ENCODE peak calls at places on chromosomes 13 and 19, in six cellular contexts. Q is fibroblast of the aortic adventitia, E is lower lobe of right lung, A is tibial artery, D is breast epithelium, Y is WTC11. B is an unnamed sample.

GRCh38 chr19:18292460-18292809 is 11.0 kb upstream of the JUND start:
- DNase-seq in Q (no peak), E (no peak), A (no peak), D (peak), Y (peak), B (no peak)

GRCh38 chr13:42740753-42741152 is 40.6 kb upstream of the FAM216B start:
- DNase-seq in Q (no peak), E (peak), A (no peak), D (no peak), Y (no peak), B (peak)

GRCh38 chr19:17337675-17338439 is 504 bp downstream of the GTPBP3 start:
- DNase-seq in Q (no peak), E (no peak), A (no peak), D (no peak), Y (peak), B (no peak)

GRCh38 chr13:22235285-22235949 is 564.5 kb downstream of the FGF9 start:
- DNase-seq in Q (no peak), E (no peak), A (no peak), D (peak), Y (no peak), B (no peak)

GRCh38 chr13:79171131-79172061 is 234.7 kb downstream of the RBM26 start:
- DNase-seq in Q (no peak), E (no peak), A (no peak), D (no peak), Y (no peak), B (no peak)

GRCh38 chr13:27379694-27380596 is 44.5 kb upstream of the GTF3A start:
- DNase-seq in Q (peak), E (no peak), A (peak), D (peak), Y (peak), B (peak)

GRCh38 chr19:8004723-8005513 is 523 bp downstream of the ELAVL1 start:
- DNase-seq in Q (peak), E (no peak), A (no peak), D (no peak), Y (no peak), B (peak)

GRCh38 chr13:61252213-61252612 is 163.4 kb downstream of the PCDH20 start:
- DNase-seq in Q (no peak), E (no peak), A (no peak), D (no peak), Y (no peak), B (no peak)

GRCh38 chr13:106372199-106373160 is 163.0 kb downstream of the EFNB2 start:
- DNase-seq in Q (peak), E (no peak), A (no peak), D (no peak), Y (no peak), B (no peak)

GRCh38 chr13:19862511-19863313 is 737 bp downstream of the ZMYM5 start:
- DNase-seq in Q (peak), E (peak), A (peak), D (no peak), Y (peak), B (peak)

GRCh38 chr19:31397308-31397707 is 48.1 kb upstream of the TSHZ3 start:
- DNase-seq in Q (no peak), E (no peak), A (no peak), D (no peak), Y (no peak), B (no peak)

GRCh38 chr19:47497073-47497766 is 13.2 kb upstream of the KPTN start:
- DNase-seq in Q (no peak), E (no peak), A (no peak), D (no peak), Y (no peak), B (no peak)

GRCh38 chr13:45242070-45242469 is 41.2 kb upstream of the KCTD4 start:
- DNase-seq in Q (peak), E (no peak), A (no peak), D (no peak), Y (no peak), B (no peak)

GRCh38 chr13:46168341-46168740 is 13.6 kb downstream of the LCP1 start:
- DNase-seq in Q (no peak), E (peak), A (no peak), D (peak), Y (no peak), B (peak)

GRCh38 chr19:16600824-16601223 is 27.2 kb downstream of the MED26 start:
- DNase-seq in Q (no peak), E (no peak), A (no peak), D (no peak), Y (no peak), B (no peak)

GRCh38 chr19:10305139-10305806 is 4.3 kb downstream of the ZGLP1 start:
- DNase-seq in Q (no peak), E (peak), A (no peak), D (no peak), Y (no peak), B (no peak)

GRCh38 chr19:46404884-46405658 is 8.3 kb downstream of the CCDC8 start:
- DNase-seq in Q (peak), E (peak), A (no peak), D (peak), Y (peak), B (peak)

GRCh38 chr19:9037415-9038062 is 27.3 kb upstream of the MUC16 start:
- DNase-seq in Q (no peak), E (no peak), A (no peak), D (no peak), Y (no peak), B (no peak)

GRCh38 chr13:27359203-27359821 is 65.1 kb upstream of the GTF3A start:
- DNase-seq in Q (peak), E (peak), A (peak), D (peak), Y (peak), B (peak)

GRCh38 chr19:14408641-14409120 is 10.5 kb downstream of the DDX39A start:
- DNase-seq in Q (peak), E (no peak), A (no peak), D (no peak), Y (no peak), B (no peak)

GRCh38 chr19:42683917-42684513 is 56.3 kb downstream of the PSG3 start:
- DNase-seq in Q (peak), E (no peak), A (no peak), D (no peak), Y (peak), B (no peak)

GRCh38 chr19:5046339-5047039 is 77.6 kb downstream of the KDM4B start:
- DNase-seq in Q (no peak), E (peak), A (peak), D (peak), Y (no peak), B (no peak)

GRCh38 chr19:33698576-33699435 is 77.1 kb downstream of the CHST8 start:
- DNase-seq in Q (no peak), E (no peak), A (no peak), D (no peak), Y (no peak), B (no peak)

GRCh38 chr13:77333521-77334083 is 6.7 kb upstream of the MYCBP2 start:
- DNase-seq in Q (no peak), E (peak), A (no peak), D (no peak), Y (no peak), B (no peak)

DNA sequence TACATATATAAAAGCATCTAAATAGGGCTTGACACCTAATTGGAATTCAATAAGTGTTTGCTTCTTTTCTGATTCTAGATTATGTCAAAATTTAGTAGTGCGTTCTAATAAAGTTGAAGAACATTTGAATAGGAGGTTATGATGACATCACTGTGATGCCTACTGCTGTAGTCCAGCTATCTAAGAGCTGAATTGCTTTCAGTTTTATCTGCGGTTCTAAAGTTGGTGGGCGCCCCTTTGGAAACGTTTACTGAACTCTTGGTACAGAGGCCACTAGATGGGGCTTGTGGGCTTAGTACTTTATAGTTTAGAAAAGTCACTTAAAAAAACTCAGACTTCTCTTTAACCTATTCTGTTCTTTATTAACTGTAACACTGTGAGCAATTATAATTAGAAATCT is 776.9 kb downstream of the GPC5 start:
- DNase-seq in Q (peak), E (no peak), A (no peak), D (no peak), Y (peak), B (no peak)
- TF ChIP-seq CTCF in Q (peak), E (peak), A (peak), D (no peak), Y (no peak), B (peak)

DNA sequence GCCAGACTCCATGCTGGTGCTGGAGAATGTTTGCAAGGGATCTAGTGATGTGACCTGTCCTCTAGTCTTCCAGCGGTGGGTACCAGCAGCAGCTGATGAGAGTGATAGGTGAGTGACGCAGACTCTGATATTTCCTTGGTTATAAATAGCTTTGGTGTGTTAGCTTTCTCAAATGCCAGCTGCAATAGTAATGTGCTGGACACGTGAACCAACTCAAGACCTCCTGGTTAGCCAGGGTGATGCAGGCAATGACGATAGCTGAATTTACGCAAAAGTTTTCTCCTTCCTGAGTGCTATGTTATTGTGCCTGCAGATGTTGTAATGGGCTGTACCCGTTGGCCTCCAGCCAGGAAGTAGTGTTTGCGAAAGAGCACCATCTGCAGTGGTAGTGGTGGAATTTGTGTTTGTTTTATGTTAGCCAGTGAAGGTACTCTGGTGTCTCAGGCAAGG is 129.5 kb downstream of the CYSLTR2 start:
- DNase-seq in Q (peak), E (peak), A (peak), D (peak), Y (no peak), B (no peak)
- TF ChIP-seq CTCF in Q (peak), E (no peak), A (no peak), D (no peak), Y (no peak), B (no peak)

GRCh38 chr13:93180376-93180966 is 46.1 kb upstream of the GPC6 start:
- DNase-seq in Q (peak), E (no peak), A (no peak), D (no peak), Y (no peak), B (no peak)

GRCh38 chr13:93182406-93182805 is 44.2 kb upstream of the GPC6 start:
- DNase-seq in Q (no peak), E (no peak), A (no peak), D (no peak), Y (no peak), B (no peak)

GRCh38 chr13:93183302-93183701 is 43.3 kb upstream of the GPC6 start:
- DNase-seq in Q (no peak), E (no peak), A (no peak), D (no peak), Y (peak), B (no peak)
- TF ChIP-seq CTCF in Q (no peak), E (no peak), A (no peak), D (no peak), Y (no peak), B (no peak)

GRCh38 chr19:43773725-43774102 is 7.1 kb downstream of the KCNN4 start:
- DNase-seq in Q (no peak), E (no peak), A (no peak), D (no peak), Y (peak), B (no peak)

GRCh38 chr19:43775299-43775890 is 5.4 kb downstream of the KCNN4 start:
- DNase-seq in Q (no peak), E (no peak), A (no peak), D (no peak), Y (no peak), B (no peak)

GRCh38 chr19:43776285-43776684 is 4.5 kb downstream of the KCNN4 start:
- DNase-seq in Q (no peak), E (no peak), A (no peak), D (no peak), Y (no peak), B (no peak)

GRCh38 chr19:43777163-43777700 is 3.5 kb downstream of the KCNN4 start:
- DNase-seq in Q (no peak), E (no peak), A (no peak), D (no peak), Y (no peak), B (no peak)

DNA sequence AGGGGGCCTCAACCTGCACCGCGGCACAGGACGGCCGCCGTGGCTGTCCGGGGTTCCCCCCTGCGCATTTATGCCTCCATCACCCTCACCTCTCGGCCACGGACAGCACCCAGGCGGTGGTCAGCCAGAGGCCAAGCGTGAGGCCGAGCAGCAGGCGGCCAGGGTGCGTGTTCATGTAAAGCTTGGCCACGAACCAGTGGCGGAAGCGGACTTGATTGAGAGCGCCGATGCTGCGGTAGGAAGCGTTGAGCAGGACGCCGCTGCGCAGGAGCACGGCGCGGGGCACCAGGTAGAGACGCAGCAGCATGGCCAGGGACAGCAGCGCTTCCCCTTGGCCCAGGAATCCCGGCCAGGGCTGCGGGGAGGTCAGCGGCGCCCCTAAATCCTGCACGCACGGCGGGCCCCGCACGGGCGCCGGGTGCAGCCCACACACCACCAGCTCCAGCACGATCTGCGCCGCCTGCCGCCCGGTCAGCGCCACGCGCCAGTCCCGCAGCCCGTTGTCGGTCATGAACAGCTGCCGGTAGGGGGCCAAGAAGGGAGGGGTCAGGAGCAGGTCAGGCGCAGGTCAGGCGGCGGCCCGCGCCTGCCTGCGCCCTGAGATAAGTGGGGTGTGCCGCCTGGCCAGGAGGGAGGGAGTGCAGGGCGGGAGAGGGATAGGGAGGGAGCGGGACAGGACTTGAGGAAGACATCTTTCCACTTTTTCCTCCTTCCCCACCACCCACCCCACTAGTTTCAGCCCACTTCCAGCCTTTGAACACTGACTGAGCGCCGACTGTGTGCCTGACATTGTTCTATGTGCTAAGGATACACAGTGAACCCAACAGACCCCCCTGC is 6.5 kb downstream of the KCNN4 start:
- DNase-seq in Q (peak), E (peak), A (peak), D (no peak), Y (peak), B (peak)
- TF ChIP-seq CTCF in Q (peak), E (peak), A (peak), D (no peak), Y (peak), B (peak)

DNA sequence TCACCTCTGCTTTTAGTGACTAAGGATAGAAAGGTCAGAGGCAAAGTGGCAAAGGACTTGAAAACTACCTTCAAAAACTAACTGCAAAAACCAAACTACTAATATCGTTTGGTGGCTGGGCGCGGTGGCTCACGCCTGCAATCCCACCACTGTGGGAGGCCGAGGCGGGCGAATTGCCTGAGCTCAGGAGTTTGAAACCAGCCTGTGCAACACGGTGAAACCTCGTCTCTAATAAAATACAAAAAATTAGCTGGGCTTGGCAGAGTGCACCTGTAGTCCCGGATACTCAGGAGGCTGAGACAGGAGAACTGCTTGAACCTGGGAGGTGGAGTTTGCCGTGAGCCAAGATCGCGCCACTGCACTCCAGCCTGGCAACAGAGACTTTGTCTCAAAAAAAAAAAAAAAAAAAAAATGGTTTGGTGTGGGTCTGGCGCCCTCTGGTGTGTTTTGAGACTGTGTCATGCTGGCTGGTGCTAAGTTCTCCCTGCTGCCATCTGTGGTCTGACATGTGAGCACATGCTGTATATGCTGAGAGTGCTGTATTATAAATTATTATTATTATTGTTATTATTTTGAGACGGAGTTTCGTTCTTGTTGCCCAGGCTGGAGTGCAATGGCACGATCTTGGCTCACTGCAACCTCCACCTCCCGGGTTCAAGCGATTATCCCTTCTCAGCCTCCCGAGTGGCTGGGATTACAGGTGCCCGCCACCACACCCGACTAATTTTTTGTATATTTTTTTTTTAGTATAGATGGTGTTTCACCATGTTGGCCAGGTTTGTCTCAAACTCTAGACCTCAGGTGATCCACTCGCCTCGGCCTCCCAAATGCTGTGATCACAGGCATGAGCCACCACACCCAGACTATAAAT is 36.0 kb upstream of the RNF17 start:
- DNase-seq in Q (peak), E (peak), A (peak), D (peak), Y (peak), B (no peak)
- TF ChIP-seq CTCF in Q (peak), E (peak), A (peak), D (peak), Y (peak), B (peak)

GRCh38 chr19:629961-630714 is 3.2 kb downstream of the POLRMT start:
- DNase-seq in Q (no peak), E (no peak), A (no peak), D (no peak), Y (no peak), B (no peak)
- TF ChIP-seq CTCF in Q (no peak), E (no peak), A (no peak), D (no peak), Y (no peak), B (no peak)

B was measured in mesothelial cell of epicardium.